ENCODE peak calls at places on chromosomes 3 and 15, in ten cellular contexts. X is esophagus muscularis mucosa, K is body of pancreas, F is right lobe of liver, D is heart left ventricle, Y is sigmoid colon, A is tibial nerve, T is vagina, E is breast epithelium, U is stomach. Z is an unnamed sample.

GRCh38 chr15:78322243-78322642 is 17.9 kb upstream of the CRABP1 start:
- DNase-seq in X (no peak), K (no peak), F (no peak), D (no peak), Y (no peak), A (no peak), T (no peak), E (no peak), U (no peak), Z (no peak)

GRCh38 chr15:101045835-101046691 is 126.9 kb downstream of the LRRK1 start:
- DNase-seq in X (peak), K (no peak), F (no peak), D (peak), Y (peak), A (no peak), T (peak), E (no peak), U (peak), Z (peak)

GRCh38 chr15:87633471-87633870 is 623.1 kb downstream of the NTRK3 start:
- DNase-seq in X (no peak), K (no peak), F (no peak), D (no peak), Y (no peak), A (no peak), T (no peak), E (no peak), U (no peak), Z (no peak)

GRCh38 chr3:186786810-186787375 is 3.5 kb downstream of the EIF4A2 start:
- DNase-seq in X (no peak), K (no peak), F (no peak), D (no peak), Y (no peak), A (no peak), T (no peak), E (no peak), U (no peak), Z (no peak)

GRCh38 chr3:140651287-140651686 is 26.6 kb upstream of the TRIM42 start:
- DNase-seq in X (no peak), K (no peak), F (no peak), D (no peak), Y (no peak), A (no peak), T (no peak), E (no peak), U (no peak), Z (no peak)

GRCh38 chr3:54065140-54065539 is 57.2 kb upstream of the CACNA2D3 start:
- DNase-seq in X (no peak), K (no peak), F (no peak), D (no peak), Y (no peak), A (no peak), T (no peak), E (no peak), U (no peak), Z (no peak)

GRCh38 chr3:133828576-133829309 is 23.1 kb downstream of the SRPRB start:
- DNase-seq in X (peak), K (no peak), F (no peak), D (peak), Y (no peak), A (no peak), T (peak), E (peak), U (no peak), Z (peak)

GRCh38 chr15:34341922-34342736 is 807 bp downstream of the NOP10 start:
- DNase-seq in X (no peak), K (no peak), F (no peak), D (no peak), Y (no peak), A (no peak), T (no peak), E (no peak), U (no peak), Z (peak)

GRCh38 chr3:108940166-108940565 is 13.5 kb downstream of the GUCA1C start:
- DNase-seq in X (no peak), K (no peak), F (no peak), D (no peak), Y (no peak), A (no peak), T (no peak), E (no peak), U (no peak), Z (no peak)

GRCh38 chr3:105459566-105460290 is 93.0 kb downstream of the ALCAM start:
- DNase-seq in X (no peak), K (no peak), F (no peak), D (no peak), Y (no peak), A (no peak), T (no peak), E (no peak), U (no peak), Z (no peak)

GRCh38 chr3:125177746-125178145 is 34.8 kb downstream of the SLC12A8 start:
- DNase-seq in X (no peak), K (no peak), F (no peak), D (no peak), Y (no peak), A (no peak), T (no peak), E (no peak), U (no peak), Z (no peak)
- TF ChIP-seq POLR2A in X (no peak), K (no peak), F (no peak), D (no peak), Y (no peak), A (no peak), T (no peak), E (no peak), U (no peak), Z (no peak)

GRCh38 chr3:71725279-71725991 is at the start of gene EIF4E3:
- DNase-seq in X (no peak), K (peak), F (peak), D (peak), Y (peak), A (no peak), T (no peak), E (no peak), U (peak), Z (peak)

GRCh38 chr3:71724171-71724453 is 1.1 kb downstream of the EIF4E3 start:
- DNase-seq in X (no peak), K (no peak), F (no peak), D (no peak), Y (no peak), A (no peak), T (no peak), E (no peak), U (no peak), Z (no peak)

GRCh38 chr3:71724584-71725278 is 471 bp downstream of the EIF4E3 start:
- DNase-seq in X (no peak), K (peak), F (peak), D (peak), Y (peak), A (no peak), T (no peak), E (no peak), U (peak), Z (peak)

GRCh38 chr3:71722693-71723092 is 2.5 kb downstream of the EIF4E3 start:
- DNase-seq in X (no peak), K (no peak), F (no peak), D (no peak), Y (no peak), A (no peak), T (no peak), E (no peak), U (no peak), Z (no peak)

GRCh38 chr3:71723452-71724170 is 1.6 kb downstream of the EIF4E3 start:
- DNase-seq in X (no peak), K (no peak), F (no peak), D (no peak), Y (no peak), A (no peak), T (no peak), E (no peak), U (no peak), Z (no peak)
- H3K4me3 ChIP-seq in X (peak), K (no peak), F (peak), D (peak), Y (no peak), A (peak), T (peak), E (peak), U (peak), Z (no peak)

DNA sequence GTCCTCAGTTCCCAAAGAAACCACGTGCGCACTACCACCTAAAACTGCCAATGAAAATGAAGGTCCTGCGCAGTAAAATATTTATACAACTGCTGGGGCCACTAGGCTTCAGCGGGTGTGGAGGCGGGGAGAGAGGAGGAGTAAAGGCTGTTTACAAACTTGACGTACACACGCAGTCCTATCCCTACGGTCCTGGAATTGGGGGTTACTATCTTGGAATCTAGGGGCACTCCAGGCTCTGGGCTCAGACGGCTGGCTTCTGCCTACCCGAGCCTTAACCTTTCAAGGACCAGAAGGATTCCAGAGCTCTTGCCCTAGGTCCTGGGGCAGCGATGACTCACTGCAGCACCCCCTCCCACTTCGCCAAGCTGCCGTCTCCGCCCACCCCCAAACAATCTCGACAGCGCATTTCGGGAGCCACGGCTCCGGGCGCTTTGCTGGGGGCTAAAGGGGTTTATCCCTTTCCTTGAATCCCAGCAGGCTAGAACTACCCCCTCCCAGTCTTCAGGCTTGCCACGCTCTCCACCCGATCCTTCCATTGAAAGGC is 3.0 kb downstream of the ADAMTS9 start:
- DNase-seq in X (no peak), K (peak), F (peak), D (peak), Y (peak), A (no peak), T (no peak), E (peak), U (no peak), Z (peak)
- TF ChIP-seq POLR2A in X (no peak), K (peak), F (peak), D (no peak), Y (peak), A (peak), T (no peak), E (no peak), U (peak), Z (peak)

DNA sequence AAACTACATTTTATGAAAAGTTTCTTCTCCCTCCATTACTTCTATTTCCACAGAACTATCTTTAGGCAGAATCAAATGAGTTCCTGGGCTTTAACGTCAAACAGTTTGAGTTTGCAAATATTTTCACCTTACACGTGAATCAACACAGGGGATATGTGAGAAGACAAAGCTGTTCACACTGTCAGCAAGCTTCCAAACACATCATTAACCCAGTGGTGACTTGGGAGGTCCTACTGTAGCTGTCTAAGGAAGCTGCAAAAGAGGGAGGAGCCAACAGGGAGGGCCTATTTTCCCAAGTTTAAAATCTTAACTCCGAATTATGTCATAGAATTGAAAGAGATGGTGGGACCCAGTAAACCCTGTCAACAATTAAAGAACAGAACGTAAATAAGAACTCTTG is 337.8 kb upstream of the DNAJC19 start:
- DNase-seq in X (no peak), K (no peak), F (no peak), D (no peak), Y (no peak), A (no peak), T (no peak), E (no peak), U (no peak), Z (no peak)
- H3K4me3 ChIP-seq in X (no peak), K (no peak), F (no peak), D (no peak), Y (no peak), A (no peak), T (no peak), E (no peak), U (no peak), Z (no peak)

DNA sequence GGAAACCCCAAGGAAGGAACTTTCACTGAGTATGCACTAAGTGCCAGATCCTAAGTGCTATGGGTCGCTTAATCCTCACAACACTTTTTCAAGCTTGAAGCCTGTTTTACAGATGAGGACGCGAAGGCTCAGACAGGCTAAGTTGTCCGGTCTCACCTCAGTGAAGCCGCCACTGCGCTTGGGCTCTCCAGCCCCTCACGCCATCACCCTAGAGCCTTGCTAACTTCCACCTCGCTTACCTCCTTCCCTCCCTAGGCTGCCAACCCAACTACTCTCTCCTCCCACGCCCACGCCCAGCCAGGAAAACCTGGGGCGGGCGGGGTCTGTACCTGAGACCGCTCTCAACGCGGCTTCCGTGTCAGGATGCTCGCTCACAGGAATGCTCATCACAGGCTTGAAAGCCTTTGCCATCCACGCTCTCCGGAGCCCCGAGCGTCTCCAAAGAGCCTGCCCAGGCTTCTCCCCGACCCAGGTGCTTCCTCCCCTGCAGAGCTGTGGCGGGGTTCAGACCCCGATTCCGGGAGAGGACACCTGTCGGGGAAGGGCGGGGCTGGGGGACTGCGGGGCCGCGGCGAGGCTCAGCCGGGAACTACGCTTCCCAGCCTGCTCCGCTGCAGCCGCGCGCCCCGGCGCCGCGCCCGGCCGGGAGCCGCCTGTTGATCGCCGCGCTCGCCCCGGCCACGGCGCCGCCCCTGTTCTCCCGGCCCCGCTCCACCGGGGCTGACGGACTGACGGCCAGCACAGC is at the start of gene TMOD2:
- DNase-seq in X (peak), K (peak), F (peak), D (peak), Y (peak), A (no peak), T (no peak), E (peak), U (peak), Z (peak)
- TF ChIP-seq POLR2A in X (no peak), K (no peak), F (no peak), D (no peak), Y (no peak), A (no peak), T (peak), E (no peak), U (no peak), Z (no peak)

GRCh38 chr3:177905173-177905894 is 630.9 kb upstream of the KCNMB2 start:
- DNase-seq in X (no peak), K (no peak), F (no peak), D (no peak), Y (no peak), A (no peak), T (no peak), E (no peak), U (no peak), Z (no peak)
- H3K4me3 ChIP-seq in X (no peak), K (no peak), F (no peak), D (no peak), Y (no peak), A (no peak), T (no peak), E (no peak), U (no peak), Z (no peak)

DNA sequence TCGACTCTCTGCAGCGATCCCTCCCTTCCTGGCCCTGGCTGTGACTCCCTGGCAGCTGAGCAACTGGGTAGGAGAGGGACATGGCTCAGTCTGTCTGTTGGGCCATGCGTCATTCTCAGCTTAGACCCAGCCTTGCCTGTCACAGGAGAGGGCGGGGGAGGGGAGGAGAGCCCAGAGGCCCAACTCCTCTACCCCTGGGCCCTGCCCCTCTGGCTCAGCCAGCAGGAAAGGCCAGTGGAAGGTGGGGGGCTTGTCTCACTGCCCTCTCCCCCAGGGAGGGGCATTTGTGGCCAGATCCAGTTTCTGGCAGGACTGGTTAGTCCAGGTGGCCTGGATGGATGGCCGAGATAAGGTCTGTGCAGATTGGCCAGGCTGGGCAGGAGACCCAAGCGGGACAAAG is 31.6 kb downstream of the DNAJB8 start:
- DNase-seq in X (no peak), K (peak), F (no peak), D (no peak), Y (no peak), A (no peak), T (no peak), E (peak), U (peak), Z (no peak)
- TF ChIP-seq POLR2A in X (no peak), K (no peak), F (no peak), D (no peak), Y (no peak), A (no peak), T (no peak), E (no peak), U (no peak), Z (no peak)

Z was measured in adrenal gland.